ENCODE peak calls at places on chromosomes 13 and 19, in five cellular contexts. R, T, N, Z and P are unnamed samples.

GRCh38 chr19:10335149-10336053 is 2.1 kb upstream of the RAVER1 start:
- DNase-seq in R (no peak), Z (no peak), T (no peak), N (no peak), P (no peak)

GRCh38 chr13:99018418-99019180 is 40.7 kb upstream of the DOCK9 start:
- DNase-seq in T (no peak), R (peak; percentile 79), N (no peak), Z (no peak), P (peak; percentile 57)

GRCh38 chr13:110637275-110637674 is 21.9 kb downstream of the NAXD start:
- DNase-seq in Z (no peak), N (no peak), T (no peak), R (no peak), P (no peak)

GRCh38 chr13:102922184-102922583 is 76.4 kb downstream of the ERCC5 start:
- DNase-seq in T (no peak), R (no peak), N (no peak), Z (no peak), P (no peak)

GRCh38 chr19:47511128-47511517 is 3.7 kb downstream of the NAPA start:
- DNase-seq in R (no peak), T (no peak), Z (peak; percentile 86), N (no peak), P (no peak)

GRCh38 chr19:6733338-6734095 is 3.9 kb downstream of the GPR108 start:
- DNase-seq in R (no peak), N (no peak), T (peak; percentile 40), Z (no peak), P (no peak)

GRCh38 chr19:53906211-53907192 is 2.6 kb upstream of the CACNG7 start:
- DNase-seq in Z (no peak), T (peak; percentile 80), R (no peak), N (peak; percentile 49), P (no peak)

GRCh38 chr13:75637101-75637774 is 1.1 kb downstream of the LMO7 start:
- DNase-seq in Z (no peak), R (no peak), N (no peak), T (no peak), P (no peak)